ENCODE peak calls at places on chromosomes 11 and 22, in eight cellular contexts. U is fibroblast of mammary gland, F is colonic mucosa, L is kidney epithelial cell, J is AG09309, Y is HFF-Myc, M is A549, A is fibroblast of pulmonary artery. Q is an unnamed sample.

GRCh38 chr11:93908689-93909088 is 58.3 kb upstream of the VSTM5 start:
- DNase-seq in U (peak; percentile 77), F (no peak), L (peak; percentile 92), J (peak; percentile 62), Y (peak; percentile 66), M (no peak), A (peak; percentile 71), Q (peak; percentile 92)

GRCh38 chr11:106395716-106396349 is 318.4 kb downstream of the AASDHPPT start:
- DNase-seq in U (peak; percentile 30), F (no peak), L (no peak), J (no peak), Y (no peak), M (no peak), A (no peak), Q (no peak)

GRCh38 chr11:72578051-72578450 is 96.2 kb downstream of the PDE2A start:
- DNase-seq in U (no peak), F (no peak), L (no peak), J (no peak), Y (no peak), M (no peak), A (no peak), Q (no peak)

GRCh38 chr11:74730601-74731260 is 495 bp downstream of the CHRDL2 start:
- DNase-seq in U (no peak), F (no peak), L (no peak), J (no peak), Y (no peak), M (no peak), A (no peak), Q (no peak)

GRCh38 chr11:44538375-44539054 is 26.9 kb upstream of the CD82 start:
- DNase-seq in U (peak; percentile 61), F (peak; percentile 69), L (peak; percentile 9), J (no peak), Y (no peak), M (peak; percentile 91), A (peak; percentile 77), Q (peak; percentile 78)

GRCh38 chr11:11022126-11022730 is 164.4 kb upstream of the ZBED5 start:
- DNase-seq in U (peak; percentile 47), F (peak; percentile 26), L (no peak), J (no peak), Y (no peak), M (peak; percentile 55), A (peak; percentile 58), Q (peak; percentile 55)

GRCh38 chr22:18065256-18065655 is 12.5 kb upstream of the PEX26 start:
- DNase-seq in U (no peak), F (no peak), L (no peak), J (no peak), Y (no peak), M (no peak), A (no peak), Q (no peak)

GRCh38 chr11:34278708-34279297 is 79.0 kb downstream of the ABTB2 start:
- DNase-seq in U (no peak), F (no peak), L (no peak), J (no peak), Y (no peak), M (no peak), A (no peak), Q (no peak)

GRCh38 chr11:67700548-67701262 is 26.3 kb upstream of the ALDH3B2 start:
- DNase-seq in U (no peak), F (no peak), L (no peak), J (no peak), Y (no peak), M (no peak), A (no peak), Q (no peak)

GRCh38 chr22:37565830-37566229 is 5.5 kb downstream of the CDC42EP1 start:
- DNase-seq in U (no peak), F (no peak), L (no peak), J (no peak), Y (no peak), M (no peak), A (no peak), Q (no peak)

GRCh38 chr11:35943761-35944502 is at the start of gene LDLRAD3:
- DNase-seq in U (peak; percentile 87), F (peak; percentile 75), L (no peak), J (peak; percentile 28), Y (peak; percentile 37), M (peak; percentile 70), A (peak; percentile 91), Q (peak; percentile 84)

GRCh38 chr11:65291613-65292012 is 23.1 kb upstream of the CDC42EP2 start:
- DNase-seq in U (peak; percentile 80), F (no peak), L (no peak), J (no peak), Y (no peak), M (no peak), A (peak; percentile 73), Q (peak; percentile 87)

GRCh38 chr11:75347781-75348613 is 3.5 kb downstream of the ARRB1 start:
- DNase-seq in U (peak; percentile 98), F (peak; percentile 52), L (no peak), J (peak; percentile 67), Y (peak; percentile 98), M (no peak), A (peak; percentile 89), Q (peak; percentile 91)

GRCh38 chr11:120324932-120325810 is at the start of gene TLCD5:
- DNase-seq in U (peak; percentile 58), F (no peak), L (no peak), J (no peak), Y (no peak), M (peak; percentile 49), A (peak; percentile 67), Q (peak; percentile 61)

GRCh38 chr11:78149646-78150045 is 10.2 kb upstream of the ALG8 start:
- DNase-seq in U (peak; percentile 80), F (no peak), L (no peak), J (peak; percentile 28), Y (no peak), M (peak; percentile 18), A (peak; percentile 77), Q (peak; percentile 88)

GRCh38 chr22:22714600-22715361 is 70.4 kb downstream of the GGTLC2 start:
- DNase-seq in U (no peak), F (no peak), L (no peak), J (no peak), Y (no peak), M (no peak), A (no peak), Q (no peak)

GRCh38 chr22:20948989-20949388 is 18.1 kb upstream of the AIFM3 start:
- DNase-seq in U (no peak), F (no peak), L (no peak), J (no peak), Y (no peak), M (no peak), A (no peak), Q (no peak)

GRCh38 chr11:86205415-86206268 is 38.9 kb upstream of the EED start:
- DNase-seq in U (no peak), F (no peak), L (no peak), J (no peak), Y (no peak), M (no peak), A (no peak), Q (peak; percentile 24)

GRCh38 chr11:86198156-86198555 is 46.4 kb upstream of the EED start:
- DNase-seq in U (no peak), F (no peak), L (no peak), J (no peak), Y (no peak), M (no peak), A (no peak), Q (no peak)

GRCh38 chr11:86204356-86204755 is 40.2 kb upstream of the EED start:
- DNase-seq in U (no peak), F (no peak), L (no peak), J (no peak), Y (no peak), M (no peak), A (no peak), Q (no peak)

GRCh38 chr11:86201371-86201770 is 43.2 kb upstream of the EED start:
- DNase-seq in U (no peak), F (no peak), L (no peak), J (no peak), Y (no peak), M (no peak), A (peak; percentile 38), Q (peak; percentile 31)

DNA sequence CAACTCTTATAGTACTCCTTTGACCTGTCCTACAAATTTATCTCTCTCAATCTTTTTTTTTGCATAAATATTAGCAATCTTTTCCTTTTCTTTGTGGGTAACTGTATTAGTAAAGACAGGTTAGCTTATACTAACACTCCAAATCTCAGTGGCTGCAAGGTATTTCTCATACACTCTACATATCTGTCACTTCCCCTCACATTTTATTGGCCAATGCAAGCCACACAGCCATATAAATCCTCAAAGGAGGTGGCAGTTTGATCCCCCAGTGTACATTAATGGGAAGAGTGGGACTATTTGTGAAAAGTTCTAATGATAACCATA is 42.6 kb upstream of the EED start:
- DNase-seq in U (no peak), F (no peak), L (no peak), J (no peak), Y (no peak), M (no peak), A (no peak), Q (no peak)
- H3K4me3 ChIP-seq in U (peak overlapping the region; percentile 38), F (no peak overlapping the region), L (no peak overlapping the region), J (no peak overlapping the region), Y (peak overlapping the region; percentile 16), M (no peak overlapping the region), A (peak overlapping the region; percentile 33), Q (no peak overlapping the region)

GRCh38 chr22:19943665-19944026 is 2.0 kb upstream of the TXNRD2 start:
- DNase-seq in U (peak; percentile 77), F (no peak), L (peak; percentile 71), J (peak; percentile 55), Y (peak; percentile 72), M (peak; percentile 29), A (peak; percentile 35), Q (peak; percentile 72)
- TF ChIP-seq CTCF in U (peak; percentile 16), F (no peak), L (no peak), J (peak; percentile 19), Y (no peak), M (no peak), A (no peak), Q (no peak)

GRCh38 chr22:32407936-32408335 is 4.1 kb downstream of the RTCB start:
- DNase-seq in U (no peak), F (no peak), L (no peak), J (no peak), Y (no peak), M (no peak), A (no peak), Q (no peak)

GRCh38 chr22:32409977-32410376 is 2.1 kb downstream of the RTCB start:
- DNase-seq in U (no peak), F (peak; percentile 44), L (no peak), J (no peak), Y (no peak), M (no peak), A (no peak), Q (no peak)

GRCh38 chr22:32411388-32411787 is 659 bp downstream of the RTCB start:
- DNase-seq in U (peak; percentile 23), F (peak; percentile 21), L (no peak), J (no peak), Y (no peak), M (no peak), A (peak; percentile 23), Q (peak; percentile 54)

GRCh38 chr22:32411829-32412592 is at the start of gene RTCB:
- DNase-seq in U (peak; percentile 94), F (peak; percentile 94), L (peak; percentile 73), J (peak; percentile 74), Y (peak; percentile 90), M (peak; percentile 56), A (peak; percentile 97), Q (peak; percentile 95)

GRCh38 chr22:32410459-32410858 is 1.6 kb downstream of the RTCB start:
- DNase-seq in U (no peak), F (no peak), L (no peak), J (no peak), Y (no peak), M (no peak), A (no peak), Q (no peak)
- H3K4me3 ChIP-seq in U (peak overlapping the region; percentile 98), F (peak overlapping the region; percentile 85), L (no peak overlapping the region), J (no peak overlapping the region), Y (peak overlapping the region; percentile 85), M (peak overlapping the region; percentile 74), A (peak overlapping the region; percentile 82), Q (peak overlapping the region; percentile 95)

GRCh38 chr11:133403900-133404299 is 128.4 kb downstream of the OPCML start:
- DNase-seq in U (no peak), F (no peak), L (no peak), J (no peak), Y (no peak), M (no peak), A (no peak), Q (no peak)
- TF ChIP-seq CTCF in U (no peak), F (no peak), L (peak; percentile 51), J (no peak), Y (peak; percentile 5), M (no peak), A (no peak), Q (no peak)

Q was measured in cardiac fibroblast.